ENCODE peak calls at places on chromosomes 3 and 15, in six cellular contexts. One of them, this sample, is unnamed.
A peak's percentile ranks its signal among the peaks of the same experiment; 100 is the strongest.

GRCh38 chr3:177346878-177347277 is 149.6 kb upstream of the TBL1XR1 start:
- DNase-seq in IMR-90: no peak
- DNase-seq in mesenchymal stem cell: no peak
- DNase-seq in H9: no peak
- DNase-seq in H1: no peak
- DNase-seq in trophoblast cell: peak; percentile 13
- DNase-seq in this sample: no peak

GRCh38 chr15:87648278-87648677 is 608.3 kb downstream of the NTRK3 start:
- DNase-seq in IMR-90: peak; percentile 41
- DNase-seq in mesenchymal stem cell: no peak
- DNase-seq in H9: no peak
- DNase-seq in H1: no peak
- DNase-seq in trophoblast cell: no peak
- DNase-seq in this sample: no peak

GRCh38 chr3:41328916-41329315 is 129.6 kb downstream of the CTNNB1 start:
- DNase-seq in IMR-90: peak; percentile 38
- DNase-seq in mesenchymal stem cell: peak; percentile 9
- DNase-seq in H9: no peak
- DNase-seq in H1: no peak
- DNase-seq in trophoblast cell: peak; percentile 10
- DNase-seq in this sample: no peak

GRCh38 chr15:44720460-44721185 is 9.3 kb downstream of the B2M start:
- DNase-seq in IMR-90: no peak
- DNase-seq in mesenchymal stem cell: no peak
- DNase-seq in H9: no peak
- DNase-seq in H1: no peak
- DNase-seq in trophoblast cell: no peak
- DNase-seq in this sample: no peak

GRCh38 chr3:74515451-74515850 is 99.0 kb downstream of the CNTN3 start:
- DNase-seq in IMR-90: peak; percentile 45
- DNase-seq in mesenchymal stem cell: no peak
- DNase-seq in H9: no peak
- DNase-seq in H1: no peak
- DNase-seq in trophoblast cell: peak; percentile 52
- DNase-seq in this sample: no peak

GRCh38 chr15:68818671-68819450 is 1.8 kb downstream of the ANP32A start:
- DNase-seq in IMR-90: no peak
- DNase-seq in mesenchymal stem cell: peak; percentile 59
- DNase-seq in H9: no peak
- DNase-seq in H1: no peak
- DNase-seq in trophoblast cell: peak; percentile 54
- DNase-seq in this sample: peak; percentile 55

GRCh38 chr15:101062471-101063171 is 143.5 kb downstream of the LRRK1 start:
- DNase-seq in IMR-90: no peak
- DNase-seq in mesenchymal stem cell: no peak
- DNase-seq in H9: peak; percentile 82
- DNase-seq in H1: peak; percentile 63
- DNase-seq in trophoblast cell: no peak
- DNase-seq in this sample: no peak

GRCh38 chr3:109685084-109686079 is 348.0 kb upstream of the DPPA4 start:
- DNase-seq in IMR-90: peak; percentile 99
- DNase-seq in mesenchymal stem cell: peak; percentile 94
- DNase-seq in H9: no peak
- DNase-seq in H1: no peak
- DNase-seq in trophoblast cell: peak; percentile 42
- DNase-seq in this sample: no peak

GRCh38 chr3:21942328-21942727 is 191.3 kb upstream of the ZNF385D start:
- DNase-seq in IMR-90: peak; percentile 87
- DNase-seq in mesenchymal stem cell: peak; percentile 38
- DNase-seq in H9: no peak
- DNase-seq in H1: no peak
- DNase-seq in trophoblast cell: peak; percentile 5
- DNase-seq in this sample: no peak

GRCh38 chr3:194617058-194617671 is 16.1 kb downstream of the TMEM44 start:
- DNase-seq in IMR-90: no peak
- DNase-seq in mesenchymal stem cell: no peak
- DNase-seq in H9: peak; percentile 46
- DNase-seq in H1: no peak
- DNase-seq in trophoblast cell: no peak
- DNase-seq in this sample: no peak

GRCh38 chr3:48919215-48920138 is 835 bp downstream of the ARIH2 start:
- DNase-seq in IMR-90: peak; percentile 50
- DNase-seq in mesenchymal stem cell: peak; percentile 87
- DNase-seq in H9: peak; percentile 38
- DNase-seq in H1: no peak
- DNase-seq in trophoblast cell: peak; percentile 70
- DNase-seq in this sample: no peak

GRCh38 chr3:163315786-163316185 is 1762.5 kb downstream of the SI start:
- DNase-seq in IMR-90: no peak
- DNase-seq in mesenchymal stem cell: peak; percentile 67
- DNase-seq in H9: no peak
- DNase-seq in H1: no peak
- DNase-seq in trophoblast cell: no peak
- DNase-seq in this sample: no peak

GRCh38 chr15:27201425-27201824 is 230.4 kb downstream of the GABRG3 start:
- DNase-seq in IMR-90: no peak
- DNase-seq in mesenchymal stem cell: no peak
- DNase-seq in H9: no peak
- DNase-seq in H1: no peak
- DNase-seq in trophoblast cell: no peak
- DNase-seq in this sample: no peak

GRCh38 chr3:13896473-13897154 is 16.7 kb upstream of the WNT7A start:
- DNase-seq in IMR-90: peak; percentile 54
- DNase-seq in mesenchymal stem cell: peak; percentile 44
- DNase-seq in H9: peak; percentile 72
- DNase-seq in H1: no peak
- DNase-seq in trophoblast cell: peak; percentile 89
- DNase-seq in this sample: peak; percentile 64

GRCh38 chr15:96693990-96694517 is 363.6 kb downstream of the NR2F2 start:
- DNase-seq in IMR-90: no peak
- DNase-seq in mesenchymal stem cell: peak; percentile 49
- DNase-seq in H9: no peak
- DNase-seq in H1: no peak
- DNase-seq in trophoblast cell: no peak
- DNase-seq in this sample: no peak
- H4K91ac ChIP-seq in IMR-90: no peak overlapping the region
- H4K91ac ChIP-seq in mesenchymal stem cell: no peak overlapping the region
- H4K91ac ChIP-seq in H9: no peak overlapping the region
- H4K91ac ChIP-seq in H1: no peak overlapping the region
- H4K91ac ChIP-seq in trophoblast cell: no peak overlapping the region
- H4K91ac ChIP-seq in this sample: no peak overlapping the region

GRCh38 chr15:31869640-31870335 is 160.5 kb upstream of the CHRNA7 start:
- DNase-seq in IMR-90: no peak
- DNase-seq in mesenchymal stem cell: no peak
- DNase-seq in H9: no peak
- DNase-seq in H1: no peak
- DNase-seq in trophoblast cell: no peak
- DNase-seq in this sample: no peak
- H4K91ac ChIP-seq in IMR-90: no peak overlapping the region
- H4K91ac ChIP-seq in mesenchymal stem cell: no peak overlapping the region
- H4K91ac ChIP-seq in H9: no peak overlapping the region
- H4K91ac ChIP-seq in H1: no peak overlapping the region
- H4K91ac ChIP-seq in trophoblast cell: no peak overlapping the region
- H4K91ac ChIP-seq in this sample: no peak overlapping the region

GRCh38 chr3:99848433-99848832 is 30.8 kb downstream of the CMSS1 start:
- DNase-seq in IMR-90: no peak
- DNase-seq in mesenchymal stem cell: no peak
- DNase-seq in H9: no peak
- DNase-seq in H1: no peak
- DNase-seq in trophoblast cell: no peak
- DNase-seq in this sample: no peak

GRCh38 chr3:99843590-99844260 is 26.1 kb downstream of the CMSS1 start:
- DNase-seq in IMR-90: no peak
- DNase-seq in mesenchymal stem cell: peak; percentile 46
- DNase-seq in H9: no peak
- DNase-seq in H1: no peak
- DNase-seq in trophoblast cell: no peak
- DNase-seq in this sample: no peak

GRCh38 chr3:99846472-99846871 is 28.8 kb downstream of the CMSS1 start:
- DNase-seq in IMR-90: peak; percentile 47
- DNase-seq in mesenchymal stem cell: peak; percentile 91
- DNase-seq in H9: no peak
- DNase-seq in H1: no peak
- DNase-seq in trophoblast cell: peak; percentile 21
- DNase-seq in this sample: no peak

GRCh38 chr3:99845335-99845734 is 27.7 kb downstream of the CMSS1 start:
- DNase-seq in IMR-90: no peak
- DNase-seq in mesenchymal stem cell: no peak
- DNase-seq in H9: no peak
- DNase-seq in H1: no peak
- DNase-seq in trophoblast cell: no peak
- DNase-seq in this sample: no peak

GRCh38 chr3:99845999-99846398 is 28.3 kb downstream of the CMSS1 start:
- DNase-seq in IMR-90: no peak
- DNase-seq in mesenchymal stem cell: no peak
- DNase-seq in H9: no peak
- DNase-seq in H1: no peak
- DNase-seq in trophoblast cell: no peak
- DNase-seq in this sample: no peak
- H4K91ac ChIP-seq in IMR-90: no peak overlapping the region
- H4K91ac ChIP-seq in mesenchymal stem cell: no peak overlapping the region
- H4K91ac ChIP-seq in H9: no peak overlapping the region
- H4K91ac ChIP-seq in H1: no peak overlapping the region
- H4K91ac ChIP-seq in trophoblast cell: no peak overlapping the region
- H4K91ac ChIP-seq in this sample: no peak overlapping the region

GRCh38 chr15:35654334-35654733 is 108.4 kb upstream of the DPH6 start:
- DNase-seq in IMR-90: no peak
- DNase-seq in mesenchymal stem cell: no peak
- DNase-seq in H9: no peak
- DNase-seq in H1: no peak
- DNase-seq in trophoblast cell: peak; percentile 69
- DNase-seq in this sample: no peak
- H4K91ac ChIP-seq in IMR-90: no peak overlapping the region
- H4K91ac ChIP-seq in mesenchymal stem cell: no peak overlapping the region
- H4K91ac ChIP-seq in H9: no peak overlapping the region
- H4K91ac ChIP-seq in H1: no peak overlapping the region
- H4K91ac ChIP-seq in trophoblast cell: no peak overlapping the region
- H4K91ac ChIP-seq in this sample: no peak overlapping the region

GRCh38 chr15:41873711-41874110 is 20.1 kb downstream of the SPTBN5 start:
- DNase-seq in IMR-90: no peak
- DNase-seq in mesenchymal stem cell: no peak
- DNase-seq in H9: no peak
- DNase-seq in H1: no peak
- DNase-seq in trophoblast cell: no peak
- DNase-seq in this sample: no peak
- H4K91ac ChIP-seq in IMR-90: no peak overlapping the region
- H4K91ac ChIP-seq in mesenchymal stem cell: no peak overlapping the region
- H4K91ac ChIP-seq in H9: no peak overlapping the region
- H4K91ac ChIP-seq in H1: no peak overlapping the region
- H4K91ac ChIP-seq in trophoblast cell: no peak overlapping the region
- H4K91ac ChIP-seq in this sample: no peak overlapping the region

GRCh38 chr3:20836801-20837200 is 650.8 kb upstream of the SGO1 start:
- DNase-seq in IMR-90: no peak
- DNase-seq in mesenchymal stem cell: no peak
- DNase-seq in H9: no peak
- DNase-seq in H1: no peak
- DNase-seq in trophoblast cell: no peak
- DNase-seq in this sample: no peak

GRCh38 chr3:20832963-20833362 is 647.0 kb upstream of the SGO1 start:
- DNase-seq in IMR-90: no peak
- DNase-seq in mesenchymal stem cell: no peak
- DNase-seq in H9: no peak
- DNase-seq in H1: no peak
- DNase-seq in trophoblast cell: no peak
- DNase-seq in this sample: no peak

GRCh38 chr3:20843037-20843436 is 657.0 kb upstream of the SGO1 start:
- DNase-seq in IMR-90: no peak
- DNase-seq in mesenchymal stem cell: no peak
- DNase-seq in H9: no peak
- DNase-seq in H1: no peak
- DNase-seq in trophoblast cell: no peak
- DNase-seq in this sample: no peak

GRCh38 chr3:20842002-20842401 is 656.0 kb upstream of the SGO1 start:
- DNase-seq in IMR-90: no peak
- DNase-seq in mesenchymal stem cell: no peak
- DNase-seq in H9: no peak
- DNase-seq in H1: no peak
- DNase-seq in trophoblast cell: no peak
- DNase-seq in this sample: no peak

DNA sequence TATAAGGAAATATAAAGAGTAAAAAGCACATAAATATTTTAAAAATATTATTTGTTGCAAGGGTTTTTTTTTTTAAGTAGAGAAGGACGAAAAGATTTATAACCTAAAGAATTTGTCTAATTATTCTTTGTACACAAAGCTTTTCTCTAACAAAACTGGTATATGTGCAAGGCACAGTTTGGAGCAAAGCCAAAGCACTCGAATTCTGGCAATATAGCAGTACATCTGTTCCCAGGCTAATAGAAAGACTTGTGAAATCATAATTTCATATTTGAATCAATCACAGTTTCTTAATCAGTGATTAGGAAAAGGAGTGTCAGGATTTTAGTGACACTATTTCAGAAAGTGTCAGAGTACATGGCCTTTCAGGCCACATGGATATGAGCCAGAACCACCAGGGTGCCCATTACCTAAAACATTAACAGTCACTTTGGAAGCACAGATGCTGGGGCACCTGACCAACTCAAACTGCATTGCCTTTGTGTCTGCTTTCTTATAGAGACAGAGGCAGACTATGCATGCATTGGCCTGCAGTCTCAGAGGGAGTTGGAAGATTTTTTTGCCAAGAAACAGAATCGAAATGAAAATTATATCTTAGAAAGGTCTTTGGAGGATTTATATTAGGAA is 651.8 kb upstream of the SGO1 start:
- DNase-seq in IMR-90: no peak
- DNase-seq in mesenchymal stem cell: no peak
- DNase-seq in H9: no peak
- DNase-seq in H1: no peak
- DNase-seq in trophoblast cell: no peak
- DNase-seq in this sample: no peak
- H4K91ac ChIP-seq in IMR-90: no peak overlapping the region
- H4K91ac ChIP-seq in mesenchymal stem cell: no peak overlapping the region
- H4K91ac ChIP-seq in H9: no peak overlapping the region
- H4K91ac ChIP-seq in H1: no peak overlapping the region
- H4K91ac ChIP-seq in trophoblast cell: no peak overlapping the region
- H4K91ac ChIP-seq in this sample: no peak overlapping the region